ENCODE peak calls at places on chromosomes 16 and 17, in five cellular contexts. M is mesendoderm, Q is T1000, Y is GDM1, D is brain pericyte. X is an unnamed sample.

GRCh38 chr17:83034525-83034924 is 44.9 kb upstream of the METRNL start:
- DNase-seq in Y (no peak), Q (no peak), M (no peak), D (no peak), X (no peak)

GRCh38 chr17:42779304-42779941 is 987 bp upstream of the WNK4 start:
- DNase-seq in M (no peak), D (no peak), Y (no peak), Q (no peak), X (no peak)

GRCh38 chr17:35390663-35391062 is 17.2 kb upstream of the SLFN11 start:
- DNase-seq in M (no peak), Q (no peak), D (no peak), Y (no peak), X (no peak)

GRCh38 chr17:5226940-5227878 is 7.5 kb downstream of the SCIMP start:
- DNase-seq in M (peak), D (no peak), Q (no peak), Y (no peak), X (no peak)

GRCh38 chr17:82648761-82649474 is 674 bp upstream of the WDR45B start:
- DNase-seq in Q (peak), D (no peak), Y (no peak), M (peak), X (peak)

GRCh38 chr16:86522639-86523038 is 12.3 kb downstream of the FOXF1 start:
- DNase-seq in Q (no peak), D (no peak), M (no peak), Y (no peak), X (no peak)

GRCh38 chr16:48204825-48205151 is 39.3 kb upstream of the LONP2 start:
- DNase-seq in Y (no peak), M (no peak), Q (no peak), D (no peak), X (no peak)

GRCh38 chr17:41777579-41778188 is 8.8 kb downstream of the JUP start:
- DNase-seq in M (peak), D (peak), Q (peak), Y (peak), X (no peak)

GRCh38 chr17:43169561-43170139 is 1.4 kb upstream of the NBR1 start:
- DNase-seq in Y (no peak), Q (no peak), M (peak), D (no peak), X (peak)

GRCh38 chr17:47999612-48000011 is 28.7 kb downstream of the CDK5RAP3 start:
- DNase-seq in M (peak), D (no peak), Y (no peak), Q (no peak), X (no peak)

GRCh38 chr17:76535788-76536510 is 1.6 kb downstream of the CYGB start:
- DNase-seq in Y (no peak), M (no peak), Q (no peak), D (no peak), X (no peak)

GRCh38 chr16:19704321-19705130 is 13.5 kb downstream of the KNOP1 start:
- DNase-seq in M (no peak), Q (peak), D (no peak), Y (no peak), X (no peak)

GRCh38 chr17:34606721-34607120 is 27.3 kb downstream of the TMEM132E start:
- DNase-seq in Y (no peak), Q (no peak), D (no peak), M (no peak), X (no peak)

GRCh38 chr16:85757341-85757822 is 6.5 kb upstream of the C16orf74 start:
- DNase-seq in M (no peak), Y (no peak), D (no peak), Q (no peak), X (no peak)